ENCODE peak calls at places on chromosomes 12 and 14, in nine cellular contexts. One of them, this sample, is unnamed.

GRCh38 chr12:75479963-75480461 is 543 bp upstream of the GLIPR1 start:
- DNase-seq in B cell: peak
- DNase-seq in activated naive CD4-positive, alpha-beta T cell treated with anti-CD3 and anti-CD28 coated beads for 36 hours: no peak
- DNase-seq in amniotic stem cell: no peak
- DNase-seq in HEK293T: no peak
- DNase-seq in uterus: no peak
- DNase-seq in breast epithelium: no peak
- DNase-seq in body of pancreas: no peak
- DNase-seq in germinal center: no peak
- DNase-seq in this sample: no peak

GRCh38 chr14:69629225-69630127 is 18.1 kb downstream of the SUSD6 start:
- DNase-seq in amniotic stem cell: no peak
- DNase-seq in breast epithelium: no peak
- DNase-seq in B cell: no peak
- DNase-seq in HEK293T: no peak
- DNase-seq in germinal center: no peak
- DNase-seq in body of pancreas: no peak
- DNase-seq in activated naive CD4-positive, alpha-beta T cell treated with anti-CD3 and anti-CD28 coated beads for 36 hours: peak
- DNase-seq in uterus: no peak
- DNase-seq in this sample: peak

GRCh38 chr12:69056743-69057515 is 124.0 kb upstream of the CPM start:
- DNase-seq in breast epithelium: no peak
- DNase-seq in HEK293T: no peak
- DNase-seq in activated naive CD4-positive, alpha-beta T cell treated with anti-CD3 and anti-CD28 coated beads for 36 hours: no peak
- DNase-seq in body of pancreas: no peak
- DNase-seq in amniotic stem cell: no peak
- DNase-seq in B cell: no peak
- DNase-seq in uterus: no peak
- DNase-seq in germinal center: no peak
- DNase-seq in this sample: no peak

GRCh38 chr12:11958216-11959091 is 112.3 kb upstream of the BCL2L14 start:
- DNase-seq in uterus: no peak
- DNase-seq in HEK293T: no peak
- DNase-seq in body of pancreas: no peak
- DNase-seq in B cell: no peak
- DNase-seq in amniotic stem cell: peak
- DNase-seq in breast epithelium: no peak
- DNase-seq in activated naive CD4-positive, alpha-beta T cell treated with anti-CD3 and anti-CD28 coated beads for 36 hours: peak
- DNase-seq in germinal center: no peak
- DNase-seq in this sample: peak

GRCh38 chr12:123269980-123270379 is 1.7 kb downstream of the CDK2AP1 start:
- DNase-seq in amniotic stem cell: no peak
- DNase-seq in activated naive CD4-positive, alpha-beta T cell treated with anti-CD3 and anti-CD28 coated beads for 36 hours: no peak
- DNase-seq in germinal center: no peak
- DNase-seq in uterus: no peak
- DNase-seq in body of pancreas: no peak
- DNase-seq in HEK293T: no peak
- DNase-seq in breast epithelium: no peak
- DNase-seq in B cell: peak
- DNase-seq in this sample: peak

GRCh38 chr12:14868916-14869315 is 16.7 kb downstream of the MGP start:
- DNase-seq in activated naive CD4-positive, alpha-beta T cell treated with anti-CD3 and anti-CD28 coated beads for 36 hours: no peak
- DNase-seq in HEK293T: no peak
- DNase-seq in uterus: no peak
- DNase-seq in amniotic stem cell: no peak
- DNase-seq in body of pancreas: no peak
- DNase-seq in breast epithelium: no peak
- DNase-seq in germinal center: no peak
- DNase-seq in B cell: no peak
- DNase-seq in this sample: peak

GRCh38 chr14:60327447-60328331 is 78.7 kb downstream of the PPM1A start:
- DNase-seq in uterus: peak
- DNase-seq in amniotic stem cell: no peak
- DNase-seq in germinal center: peak
- DNase-seq in B cell: peak
- DNase-seq in body of pancreas: peak
- DNase-seq in activated naive CD4-positive, alpha-beta T cell treated with anti-CD3 and anti-CD28 coated beads for 36 hours: peak
- DNase-seq in HEK293T: peak
- DNase-seq in breast epithelium: no peak
- DNase-seq in this sample: no peak

GRCh38 chr12:31876568-31877424 is 82.4 kb upstream of the RESF1 start:
- DNase-seq in HEK293T: no peak
- DNase-seq in activated naive CD4-positive, alpha-beta T cell treated with anti-CD3 and anti-CD28 coated beads for 36 hours: no peak
- DNase-seq in germinal center: peak
- DNase-seq in uterus: no peak
- DNase-seq in B cell: peak
- DNase-seq in amniotic stem cell: no peak
- DNase-seq in body of pancreas: no peak
- DNase-seq in breast epithelium: no peak
- DNase-seq in this sample: no peak

GRCh38 chr12:101021911-101022388 is 188.1 kb downstream of the SLC5A8 start:
- DNase-seq in HEK293T: no peak
- DNase-seq in activated naive CD4-positive, alpha-beta T cell treated with anti-CD3 and anti-CD28 coated beads for 36 hours: no peak
- DNase-seq in uterus: no peak
- DNase-seq in breast epithelium: no peak
- DNase-seq in B cell: no peak
- DNase-seq in amniotic stem cell: peak
- DNase-seq in body of pancreas: no peak
- DNase-seq in germinal center: no peak
- DNase-seq in this sample: peak

GRCh38 chr12:102061096-102061555 is 665 bp downstream of the WASHC3 start:
- DNase-seq in amniotic stem cell: no peak
- DNase-seq in body of pancreas: no peak
- DNase-seq in breast epithelium: no peak
- DNase-seq in germinal center: peak
- DNase-seq in B cell: peak
- DNase-seq in activated naive CD4-positive, alpha-beta T cell treated with anti-CD3 and anti-CD28 coated beads for 36 hours: peak
- DNase-seq in uterus: no peak
- DNase-seq in HEK293T: no peak
- DNase-seq in this sample: no peak

GRCh38 chr12:32146074-32146873 is 39.6 kb downstream of the BICD1 start:
- DNase-seq in B cell: no peak
- DNase-seq in breast epithelium: no peak
- DNase-seq in body of pancreas: no peak
- DNase-seq in activated naive CD4-positive, alpha-beta T cell treated with anti-CD3 and anti-CD28 coated beads for 36 hours: no peak
- DNase-seq in HEK293T: no peak
- DNase-seq in germinal center: no peak
- DNase-seq in amniotic stem cell: no peak
- DNase-seq in uterus: no peak
- DNase-seq in this sample: no peak

GRCh38 chr12:106032141-106032925 is 106.4 kb downstream of the NUAK1 start:
- DNase-seq in body of pancreas: no peak
- DNase-seq in HEK293T: no peak
- DNase-seq in amniotic stem cell: no peak
- DNase-seq in breast epithelium: no peak
- DNase-seq in activated naive CD4-positive, alpha-beta T cell treated with anti-CD3 and anti-CD28 coated beads for 36 hours: no peak
- DNase-seq in germinal center: no peak
- DNase-seq in B cell: no peak
- DNase-seq in uterus: no peak
- DNase-seq in this sample: no peak

GRCh38 chr12:89244536-89244935 is 107.8 kb downstream of the DUSP6 start:
- DNase-seq in amniotic stem cell: no peak
- DNase-seq in B cell: peak
- DNase-seq in activated naive CD4-positive, alpha-beta T cell treated with anti-CD3 and anti-CD28 coated beads for 36 hours: peak
- DNase-seq in breast epithelium: no peak
- DNase-seq in body of pancreas: no peak
- DNase-seq in HEK293T: no peak
- DNase-seq in germinal center: no peak
- DNase-seq in uterus: no peak
- DNase-seq in this sample: no peak

GRCh38 chr14:74698471-74698870 is 14.4 kb downstream of the AREL1 start:
- DNase-seq in breast epithelium: no peak
- DNase-seq in germinal center: no peak
- DNase-seq in B cell: no peak
- DNase-seq in body of pancreas: no peak
- DNase-seq in amniotic stem cell: no peak
- DNase-seq in uterus: no peak
- DNase-seq in activated naive CD4-positive, alpha-beta T cell treated with anti-CD3 and anti-CD28 coated beads for 36 hours: no peak
- DNase-seq in HEK293T: no peak
- DNase-seq in this sample: no peak

GRCh38 chr14:95023886-95024285 is 133.4 kb downstream of the DICER1 start:
- DNase-seq in breast epithelium: no peak
- DNase-seq in B cell: no peak
- DNase-seq in amniotic stem cell: no peak
- DNase-seq in germinal center: no peak
- DNase-seq in uterus: no peak
- DNase-seq in HEK293T: no peak
- DNase-seq in activated naive CD4-positive, alpha-beta T cell treated with anti-CD3 and anti-CD28 coated beads for 36 hours: no peak
- DNase-seq in body of pancreas: no peak
- DNase-seq in this sample: peak

GRCh38 chr12:24997970-24998582 is 49.2 kb upstream of the BCAT1 start:
- DNase-seq in breast epithelium: no peak
- DNase-seq in HEK293T: no peak
- DNase-seq in body of pancreas: no peak
- DNase-seq in germinal center: peak
- DNase-seq in activated naive CD4-positive, alpha-beta T cell treated with anti-CD3 and anti-CD28 coated beads for 36 hours: peak
- DNase-seq in uterus: no peak
- DNase-seq in B cell: peak
- DNase-seq in amniotic stem cell: peak
- DNase-seq in this sample: peak

GRCh38 chr12:119730381-119730780 is 62.4 kb downstream of the PRKAB1 start:
- DNase-seq in breast epithelium: no peak
- DNase-seq in amniotic stem cell: no peak
- DNase-seq in uterus: no peak
- DNase-seq in HEK293T: no peak
- DNase-seq in body of pancreas: no peak
- DNase-seq in germinal center: no peak
- DNase-seq in activated naive CD4-positive, alpha-beta T cell treated with anti-CD3 and anti-CD28 coated beads for 36 hours: no peak
- DNase-seq in B cell: no peak
- DNase-seq in this sample: no peak

GRCh38 chr14:77027538-77028383 is 747 bp downstream of the IRF2BPL start:
- DNase-seq in breast epithelium: peak
- DNase-seq in body of pancreas: peak
- DNase-seq in activated naive CD4-positive, alpha-beta T cell treated with anti-CD3 and anti-CD28 coated beads for 36 hours: peak
- DNase-seq in germinal center: peak
- DNase-seq in B cell: peak
- DNase-seq in HEK293T: peak
- DNase-seq in amniotic stem cell: no peak
- DNase-seq in uterus: peak
- DNase-seq in this sample: peak

GRCh38 chr14:71362920-71363584 is 455.8 kb downstream of the PCNX1 start:
- DNase-seq in germinal center: no peak
- DNase-seq in breast epithelium: no peak
- DNase-seq in HEK293T: no peak
- DNase-seq in body of pancreas: no peak
- DNase-seq in uterus: no peak
- DNase-seq in activated naive CD4-positive, alpha-beta T cell treated with anti-CD3 and anti-CD28 coated beads for 36 hours: no peak
- DNase-seq in amniotic stem cell: no peak
- DNase-seq in B cell: peak
- DNase-seq in this sample: no peak

GRCh38 chr14:95097385-95097784 is 59.9 kb downstream of the DICER1 start:
- DNase-seq in germinal center: no peak
- DNase-seq in activated naive CD4-positive, alpha-beta T cell treated with anti-CD3 and anti-CD28 coated beads for 36 hours: no peak
- DNase-seq in breast epithelium: no peak
- DNase-seq in amniotic stem cell: no peak
- DNase-seq in body of pancreas: no peak
- DNase-seq in uterus: no peak
- DNase-seq in B cell: no peak
- DNase-seq in HEK293T: no peak
- DNase-seq in this sample: no peak

GRCh38 chr12:102756564-102756963 is 160.5 kb downstream of the PAH start:
- DNase-seq in B cell: no peak
- DNase-seq in HEK293T: no peak
- DNase-seq in breast epithelium: no peak
- DNase-seq in amniotic stem cell: no peak
- DNase-seq in uterus: no peak
- DNase-seq in body of pancreas: no peak
- DNase-seq in activated naive CD4-positive, alpha-beta T cell treated with anti-CD3 and anti-CD28 coated beads for 36 hours: no peak
- DNase-seq in germinal center: no peak
- DNase-seq in this sample: no peak

GRCh38 chr12:3534511-3534910 is 43.5 kb downstream of the PRMT8 start:
- DNase-seq in breast epithelium: no peak
- DNase-seq in germinal center: no peak
- DNase-seq in HEK293T: no peak
- DNase-seq in activated naive CD4-positive, alpha-beta T cell treated with anti-CD3 and anti-CD28 coated beads for 36 hours: no peak
- DNase-seq in amniotic stem cell: no peak
- DNase-seq in body of pancreas: no peak
- DNase-seq in uterus: no peak
- DNase-seq in B cell: no peak
- DNase-seq in this sample: no peak

GRCh38 chr14:24395609-24396580 is 2.9 kb upstream of the NYNRIN start:
- DNase-seq in B cell: peak
- DNase-seq in uterus: no peak
- DNase-seq in amniotic stem cell: no peak
- DNase-seq in breast epithelium: no peak
- DNase-seq in germinal center: no peak
- DNase-seq in activated naive CD4-positive, alpha-beta T cell treated with anti-CD3 and anti-CD28 coated beads for 36 hours: no peak
- DNase-seq in body of pancreas: no peak
- DNase-seq in HEK293T: no peak
- DNase-seq in this sample: no peak

GRCh38 chr12:109640961-109641360 is 67.4 kb downstream of the MVK start:
- DNase-seq in body of pancreas: no peak
- DNase-seq in activated naive CD4-positive, alpha-beta T cell treated with anti-CD3 and anti-CD28 coated beads for 36 hours: no peak
- DNase-seq in HEK293T: no peak
- DNase-seq in B cell: no peak
- DNase-seq in germinal center: no peak
- DNase-seq in breast epithelium: no peak
- DNase-seq in uterus: no peak
- DNase-seq in amniotic stem cell: no peak
- DNase-seq in this sample: peak

GRCh38 chr12:106303202-106303820 is 778 bp downstream of the TCP11L2 start:
- DNase-seq in B cell: peak
- DNase-seq in germinal center: peak
- DNase-seq in amniotic stem cell: peak
- DNase-seq in breast epithelium: peak
- DNase-seq in activated naive CD4-positive, alpha-beta T cell treated with anti-CD3 and anti-CD28 coated beads for 36 hours: peak
- DNase-seq in body of pancreas: peak
- DNase-seq in uterus: peak
- DNase-seq in HEK293T: peak
- DNase-seq in this sample: peak

GRCh38 chr14:36702484-36702883 is 40.8 kb downstream of the PAX9 start:
- DNase-seq in HEK293T: no peak
- DNase-seq in body of pancreas: no peak
- DNase-seq in B cell: no peak
- DNase-seq in amniotic stem cell: no peak
- DNase-seq in germinal center: no peak
- DNase-seq in activated naive CD4-positive, alpha-beta T cell treated with anti-CD3 and anti-CD28 coated beads for 36 hours: no peak
- DNase-seq in uterus: no peak
- DNase-seq in breast epithelium: no peak
- DNase-seq in this sample: no peak